ENCODE peak calls at places on chromosomes 5 and 9, in six cellular contexts. R is GM04503; I is CD4-positive, alpha-beta T cell; M is astrocyte of the hippocampus; N is HuH-7.5; C is left lobe of liver. J is an unnamed sample.

GRCh38 chr5:131264453-131265200 is 774 bp downstream of the CDC42SE2 start:
- DNase-seq in M (peak; percentile 64), C (peak; percentile 55), R (no peak), I (no peak), N (peak; percentile 18), J (no peak)

GRCh38 chr9:110282767-110283136 is 26.4 kb upstream of the TXN start:
- DNase-seq in R (no peak), M (no peak), I (no peak), C (no peak), N (no peak), J (no peak)

GRCh38 chr5:177404641-177405134 is 4.2 kb upstream of the PFN3 start:
- DNase-seq in C (no peak), I (no peak), M (no peak), R (no peak), N (peak; percentile 25), J (no peak)

GRCh38 chr9:79014929-79015699 is 556.7 kb upstream of the TLE4 start:
- DNase-seq in C (no peak), M (no peak), N (no peak), I (no peak), R (no peak), J (no peak)

GRCh38 chr9:34570422-34571179 is 18.9 kb downstream of the CNTFR start:
- DNase-seq in I (no peak), C (no peak), R (no peak), N (no peak), M (no peak), J (no peak)

GRCh38 chr5:172939561-172939960 is 19.7 kb upstream of the RPL26L1 start:
- DNase-seq in I (no peak), C (no peak), M (peak; percentile 63), N (no peak), R (no peak), J (no peak)

GRCh38 chr5:139711067-139711851 is 63.1 kb downstream of the CXXC5 start:
- DNase-seq in C (no peak), R (no peak), N (no peak), I (peak; percentile 47), M (peak; percentile 83), J (no peak)

GRCh38 chr5:119379096-119379495 is 23.3 kb downstream of the TNFAIP8 start:
- DNase-seq in I (no peak), M (no peak), C (no peak), N (no peak), R (no peak), J (no peak)

GRCh38 chr9:14515564-14516198 is 177.6 kb downstream of the ZDHHC21 start:
- DNase-seq in R (no peak), M (peak; percentile 29), C (no peak), I (no peak), N (no peak), J (no peak)

GRCh38 chr9:129498451-129499376 is 122.2 kb downstream of the C9orf50 start:
- DNase-seq in C (no peak), N (no peak), I (no peak), R (no peak), M (no peak), J (no peak)

GRCh38 chr9:116712781-116713180 is 25.7 kb downstream of the TRIM32 start:
- DNase-seq in N (no peak), M (no peak), R (no peak), I (no peak), C (no peak), J (no peak)

GRCh38 chr9:81661339-81661738 is 28.0 kb downstream of the TLE1 start:
- DNase-seq in C (no peak), N (no peak), R (no peak), I (no peak), M (peak; percentile 59), J (no peak)

GRCh38 chr5:156402387-156402921 is 75.5 kb downstream of the SGCD start:
- DNase-seq in I (no peak), C (no peak), R (no peak), M (peak; percentile 5), N (no peak), J (no peak)

GRCh38 chr5:140925806-140926205 is 293 bp upstream of the PCDHAC1 start:
- DNase-seq in C (no peak), N (no peak), I (no peak), R (no peak), M (peak; percentile 2), J (no peak)

GRCh38 chr9:128550770-128551651 is 1.4 kb upstream of the SPTAN1 start:
- DNase-seq in M (peak; percentile 60), I (no peak), C (peak; percentile 62), R (no peak), N (no peak), J (peak; percentile 19)

GRCh38 chr5:177487975-177488374 is 9.4 kb downstream of the PDLIM7 start:
- DNase-seq in C (no peak), I (no peak), N (no peak), M (no peak), R (no peak), J (no peak)

GRCh38 chr9:101639785-101640437 is 45.1 kb upstream of the PPP3R2 start:
- DNase-seq in C (no peak), N (no peak), I (no peak), M (peak; percentile 16), R (no peak), J (no peak)

GRCh38 chr9:124505901-124506346 is 1.3 kb downstream of the NR5A1 start:
- DNase-seq in N (no peak), C (no peak), R (no peak), M (no peak), I (no peak), J (no peak)

GRCh38 chr5:143014017-143014651 is 244.0 kb downstream of the ARHGAP26 start:
- DNase-seq in N (no peak), R (no peak), M (no peak), C (no peak), I (no peak), J (no peak)

GRCh38 chr5:1552469-1553255 is 28.9 kb upstream of the LPCAT1 start:
- DNase-seq in M (peak; percentile 79), I (no peak), R (no peak), N (no peak), C (peak; percentile 42), J (no peak)

GRCh38 chr5:73388371-73388684 is 60.2 kb downstream of the FOXD1 start:
- DNase-seq in I (no peak), N (no peak), R (no peak), M (no peak), C (no peak), J (no peak)

GRCh38 chr5:179294891-179295777 is 50.1 kb downstream of the ADAMTS2 start:
- DNase-seq in C (no peak), M (peak; percentile 55), R (peak; percentile 71), I (no peak), N (no peak), J (no peak)

J was measured in mucosa of gallbladder.